ENCODE peak calls at places on chromosomes 1 and 21, in four cellular contexts. One of them, this sample, is unnamed.

GRCh38 chr1:229970714-229971113 is 96.3 kb upstream of the GALNT2 start:
- DNase-seq in fibroblast of villous mesenchyme: no peak
- DNase-seq in RWPE1: no peak
- DNase-seq in retinal pigment epithelial cell: no peak
- DNase-seq in this sample: no peak

GRCh38 chr1:2132222-2133038 is 62.1 kb downstream of the FAAP20 start:
- DNase-seq in fibroblast of villous mesenchyme: peak
- DNase-seq in RWPE1: peak
- DNase-seq in retinal pigment epithelial cell: no peak
- DNase-seq in this sample: no peak

GRCh38 chr1:245090491-245091090 is 64.2 kb upstream of the KIF26B start:
- DNase-seq in fibroblast of villous mesenchyme: no peak
- DNase-seq in RWPE1: no peak
- DNase-seq in retinal pigment epithelial cell: no peak
- DNase-seq in this sample: no peak

GRCh38 chr21:14900611-14901010 is 164.2 kb downstream of the NRIP1 start:
- DNase-seq in fibroblast of villous mesenchyme: peak
- DNase-seq in RWPE1: no peak
- DNase-seq in retinal pigment epithelial cell: no peak
- DNase-seq in this sample: no peak

GRCh38 chr1:212607206-212607923 is 1.2 kb upstream of the ATF3 start:
- DNase-seq in fibroblast of villous mesenchyme: no peak
- DNase-seq in RWPE1: no peak
- DNase-seq in retinal pigment epithelial cell: no peak
- DNase-seq in this sample: peak

GRCh38 chr1:15959847-15960446 is 16.0 kb downstream of the ZBTB17 start:
- DNase-seq in fibroblast of villous mesenchyme: no peak
- DNase-seq in RWPE1: no peak
- DNase-seq in retinal pigment epithelial cell: no peak
- DNase-seq in this sample: no peak

GRCh38 chr1:22224631-22225030 is 81.7 kb upstream of the WNT4 start:
- DNase-seq in fibroblast of villous mesenchyme: peak
- DNase-seq in RWPE1: no peak
- DNase-seq in retinal pigment epithelial cell: no peak
- DNase-seq in this sample: no peak

GRCh38 chr1:61332196-61332753 is 249.9 kb downstream of the NFIA start:
- DNase-seq in fibroblast of villous mesenchyme: no peak
- DNase-seq in RWPE1: no peak
- DNase-seq in retinal pigment epithelial cell: no peak
- DNase-seq in this sample: no peak

GRCh38 chr1:1511533-1512285 is at the start of gene ATAD3A:
- DNase-seq in fibroblast of villous mesenchyme: peak
- DNase-seq in RWPE1: peak
- DNase-seq in retinal pigment epithelial cell: peak
- DNase-seq in this sample: peak

GRCh38 chr1:159580340-159580739 is 7.3 kb upstream of the APCS start:
- DNase-seq in fibroblast of villous mesenchyme: no peak
- DNase-seq in RWPE1: no peak
- DNase-seq in retinal pigment epithelial cell: no peak
- DNase-seq in this sample: no peak

GRCh38 chr1:109306832-109307362 is at the start of gene MYBPHL:
- DNase-seq in fibroblast of villous mesenchyme: no peak
- DNase-seq in RWPE1: no peak
- DNase-seq in retinal pigment epithelial cell: peak
- DNase-seq in this sample: no peak

GRCh38 chr1:150192012-150192411 is 42.3 kb downstream of the PLEKHO1 start:
- DNase-seq in fibroblast of villous mesenchyme: peak
- DNase-seq in RWPE1: no peak
- DNase-seq in retinal pigment epithelial cell: peak
- DNase-seq in this sample: no peak

GRCh38 chr1:8718878-8719361 is 98.5 kb downstream of the RERE start:
- DNase-seq in fibroblast of villous mesenchyme: peak
- DNase-seq in RWPE1: no peak
- DNase-seq in retinal pigment epithelial cell: no peak
- DNase-seq in this sample: no peak
- TF ChIP-seq CTCF in fibroblast of villous mesenchyme: peak
- TF ChIP-seq CTCF in RWPE1: no peak
- TF ChIP-seq CTCF in retinal pigment epithelial cell: no peak
- TF ChIP-seq CTCF in this sample: no peak

GRCh38 chr1:37998913-37999433 is 6.3 kb downstream of the FHL3 start:
- DNase-seq in fibroblast of villous mesenchyme: no peak
- DNase-seq in RWPE1: no peak
- DNase-seq in retinal pigment epithelial cell: no peak
- DNase-seq in this sample: no peak
- TF ChIP-seq CTCF in fibroblast of villous mesenchyme: no peak
- TF ChIP-seq CTCF in RWPE1: no peak
- TF ChIP-seq CTCF in retinal pigment epithelial cell: no peak
- TF ChIP-seq CTCF in this sample: no peak

GRCh38 chr1:183622884-183623785 is 12.4 kb downstream of the ARPC5 start:
- DNase-seq in fibroblast of villous mesenchyme: peak
- DNase-seq in RWPE1: peak
- DNase-seq in retinal pigment epithelial cell: no peak
- DNase-seq in this sample: no peak
- TF ChIP-seq CTCF in fibroblast of villous mesenchyme: peak
- TF ChIP-seq CTCF in RWPE1: peak
- TF ChIP-seq CTCF in retinal pigment epithelial cell: peak
- TF ChIP-seq CTCF in this sample: peak

GRCh38 chr1:147892731-147893214 is 9.8 kb upstream of the GJA8 start:
- DNase-seq in fibroblast of villous mesenchyme: peak
- DNase-seq in RWPE1: peak
- DNase-seq in retinal pigment epithelial cell: no peak
- DNase-seq in this sample: no peak

GRCh38 chr1:147895123-147895522 is 7.5 kb upstream of the GJA8 start:
- DNase-seq in fibroblast of villous mesenchyme: no peak
- DNase-seq in RWPE1: peak
- DNase-seq in retinal pigment epithelial cell: no peak
- DNase-seq in this sample: no peak

GRCh38 chr1:147892216-147892615 is 10.4 kb upstream of the GJA8 start:
- DNase-seq in fibroblast of villous mesenchyme: no peak
- DNase-seq in RWPE1: no peak
- DNase-seq in retinal pigment epithelial cell: no peak
- DNase-seq in this sample: no peak

GRCh38 chr1:147891088-147891487 is 11.5 kb upstream of the GJA8 start:
- DNase-seq in fibroblast of villous mesenchyme: no peak
- DNase-seq in RWPE1: no peak
- DNase-seq in retinal pigment epithelial cell: no peak
- DNase-seq in this sample: no peak

GRCh38 chr1:147890177-147890790 is 12.3 kb upstream of the GJA8 start:
- DNase-seq in fibroblast of villous mesenchyme: peak
- DNase-seq in RWPE1: peak
- DNase-seq in retinal pigment epithelial cell: peak
- DNase-seq in this sample: peak
- TF ChIP-seq CTCF in fibroblast of villous mesenchyme: peak
- TF ChIP-seq CTCF in RWPE1: peak
- TF ChIP-seq CTCF in retinal pigment epithelial cell: peak
- TF ChIP-seq CTCF in this sample: peak

This sample was measured in coronary artery.